ENCODE peak calls at places on chromosomes 13 and 19, in ten cellular contexts. K is body of pancreas, G is esophagus muscularis mucosa, L is upper lobe of left lung, P is gastrocnemius medialis, J is Peyer's patch, A is suprapubic skin, M is K562, N is adrenal gland, Z is stomach. B is an unnamed sample.

GRCh38 chr13:110628952-110629701 is 13.8 kb downstream of the NAXD start:
- DNase-seq in A (no peak), M (no peak), N (no peak), L (no peak), P (no peak), G (no peak), K (no peak), J (no peak), Z (no peak), B (no peak)

GRCh38 chr13:26785845-26786630 is 25.5 kb upstream of the GPR12 start:
- DNase-seq in K (peak; percentile 44), A (peak; percentile 81), Z (peak; percentile 28), G (no peak), N (no peak), P (peak; percentile 16), L (peak; percentile 34), J (peak; percentile 84), M (no peak), B (no peak)

GRCh38 chr13:46171739-46172138 is 10.2 kb downstream of the LCP1 start:
- DNase-seq in Z (no peak), N (no peak), M (no peak), A (no peak), K (no peak), G (no peak), J (no peak), L (no peak), P (no peak), B (no peak)

GRCh38 chr13:36543671-36544070 is 111.4 kb downstream of the CCNA1 start:
- DNase-seq in G (no peak), A (no peak), J (no peak), P (no peak), K (no peak), N (no peak), M (no peak), L (no peak), Z (no peak), B (no peak)

GRCh38 chr13:26656919-26657318 is 99.4 kb downstream of the WASF3 start:
- DNase-seq in P (no peak), A (no peak), M (no peak), N (peak; percentile 43), K (no peak), G (no peak), Z (no peak), J (no peak), L (no peak), B (no peak)

GRCh38 chr13:33312150-33312908 is 26.8 kb upstream of the STARD13 start:
- DNase-seq in G (no peak), N (no peak), L (no peak), J (no peak), Z (no peak), M (no peak), P (no peak), A (no peak), K (no peak), B (no peak)

GRCh38 chr19:46813570-46814358 is 25.4 kb upstream of the SLC1A5 start:
- DNase-seq in A (no peak), M (peak; percentile 38), J (peak; percentile 65), N (peak; percentile 59), K (peak; percentile 75), L (no peak), Z (peak; percentile 92), P (peak; percentile 33), G (no peak), B (peak; percentile 78)

GRCh38 chr13:105678072-105678471 is 857.4 kb downstream of the EFNB2 start:
- DNase-seq in L (no peak), K (no peak), G (no peak), Z (no peak), N (no peak), P (no peak), A (no peak), M (no peak), J (no peak), B (no peak)

GRCh38 chr13:44713793-44714469 is 137.8 kb upstream of the TSC22D1 start:
- DNase-seq in A (no peak), M (no peak), N (no peak), P (no peak), L (no peak), K (no peak), G (no peak), Z (no peak), J (no peak), B (peak; percentile 56)

GRCh38 chr19:5632657-5633056 is 9.8 kb downstream of the SAFB start:
- DNase-seq in J (peak; percentile 44), P (no peak), A (no peak), N (no peak), L (no peak), K (no peak), M (no peak), Z (no peak), G (no peak), B (no peak)

GRCh38 chr19:23543351-23543750 is 143.7 kb downstream of the ZNF675 start:
- DNase-seq in K (no peak), M (no peak), N (no peak), G (no peak), P (no peak), J (no peak), A (no peak), Z (no peak), L (no peak), B (no peak)

GRCh38 chr19:35738887-35739229 is 3.4 kb downstream of the IGFLR1 start:
- DNase-seq in K (no peak), N (no peak), L (no peak), M (no peak), Z (no peak), J (no peak), G (no peak), A (no peak), P (no peak), B (no peak)

GRCh38 chr13:34159946-34160345 is 342.0 kb downstream of the RFC3 start:
- DNase-seq in M (no peak), K (no peak), G (no peak), Z (no peak), J (no peak), A (no peak), L (no peak), P (no peak), N (no peak), B (no peak)

GRCh38 chr13:108463365-108463764 is 166.0 kb upstream of the MYO16 start:
- DNase-seq in A (no peak), K (no peak), M (no peak), N (no peak), L (no peak), J (no peak), G (no peak), P (no peak), Z (no peak), B (no peak)

GRCh38 chr13:88544836-88545235 is 873.7 kb downstream of the SLITRK5 start:
- DNase-seq in G (no peak), L (no peak), Z (no peak), M (no peak), P (no peak), A (no peak), N (no peak), K (no peak), J (no peak), B (no peak)

GRCh38 chr13:74450976-74451375 is 316.8 kb upstream of the KLF12 start:
- DNase-seq in J (no peak), P (no peak), G (no peak), M (no peak), A (no peak), L (no peak), N (no peak), K (no peak), Z (no peak), B (no peak)

GRCh38 chr19:11145147-11145924 is 10.2 kb downstream of the SPC24 start:
- DNase-seq in M (no peak), L (no peak), P (no peak), N (no peak), G (no peak), Z (no peak), J (no peak), A (no peak), K (no peak), B (no peak)

GRCh38 chr19:20103091-20103501 is 25.3 kb downstream of the ZNF90 start:
- DNase-seq in P (no peak), J (no peak), M (no peak), A (no peak), L (no peak), N (no peak), Z (no peak), G (no peak), K (no peak), B (no peak)
- H3K9me3 ChIP-seq in P (no peaks in the 10 kb centered on the region), J (no peaks in the 10 kb centered on the region), M (no peaks in the 10 kb centered on the region), A (peaks cover 41% of the 10 kb centered on the region), L (no peaks in the 10 kb centered on the region), N (peaks cover 4% of the 10 kb centered on the region), Z (peaks cover 88% of the 10 kb centered on the region), G (peaks cover 6% of the 10 kb centered on the region), K (no peaks in the 10 kb centered on the region), B (peaks cover 72% of the 10 kb centered on the region)

GRCh38 chr19:48444933-48445194 is 919 bp upstream of the GRWD1 start:
- DNase-seq in K (no peak), A (no peak), M (no peak), P (no peak), N (no peak), G (no peak), Z (no peak), J (no peak), L (no peak), B (no peak)

GRCh38 chr19:48446579-48446978 is 796 bp downstream of the GRWD1 start:
- DNase-seq in G (no peak), M (no peak), A (no peak), L (no peak), P (no peak), Z (no peak), K (no peak), J (no peak), N (no peak), B (no peak)

GRCh38 chr19:48445256-48445605 is 552 bp upstream of the GRWD1 start:
- DNase-seq in K (peak; percentile 39), Z (no peak), P (no peak), L (no peak), M (peak; percentile 79), N (no peak), J (no peak), G (no peak), A (no peak), B (no peak)

GRCh38 chr19:48444129-48444932 is 1.5 kb upstream of the GRWD1 start:
- DNase-seq in N (no peak), P (no peak), L (peak; percentile 75), Z (no peak), J (no peak), M (no peak), G (no peak), K (no peak), A (no peak), B (no peak)

GRCh38 chr19:48445606-48446481 is at the start of gene GRWD1:
- DNase-seq in G (peak; percentile 98), L (peak; percentile 93), J (peak; percentile 97), A (peak; percentile 94), P (peak; percentile 85), K (peak; percentile 93), M (peak; percentile 87), Z (peak; percentile 91), N (peak; percentile 88), B (peak; percentile 87)
- TF ChIP-seq POLR2A in G (no peak), L (peak; percentile 66), J (peak; percentile 35), A (no peak), P (peak; percentile 79), K (peak; percentile 76), M (peak; percentile 89), Z (no peak), N (peak; percentile 35), B (peak; percentile 50)

GRCh38 chr19:44305457-44305856 is 632 bp upstream of the ZNF235 start:
- DNase-seq in P (no peak), J (no peak), G (no peak), N (no peak), L (no peak), M (no peak), K (no peak), A (no peak), Z (no peak), B (no peak)
- TF ChIP-seq CTCF in P (no peak), J (no peak), G (no peak), N (no peak), L (no peak), M (no peak), K (no peak), A (no peak), Z (no peak), B (no peak)

GRCh38 chr19:51921949-51922348 is 5.3 kb upstream of the ZNF613 start:
- DNase-seq in A (no peak), K (no peak), Z (no peak), J (no peak), M (no peak), G (no peak), N (no peak), P (no peak), L (no peak), B (no peak)
- H3K9me3 ChIP-seq in A (peaks cover 35% of the 10 kb centered on the region), K (no peaks in the 10 kb centered on the region), Z (peaks cover 94% of the 10 kb centered on the region), J (peaks cover 44% of the 10 kb centered on the region), M (peaks cover 21% of the 10 kb centered on the region), G (peaks cover 56% of the 10 kb centered on the region), N (peaks cover 45% of the 10 kb centered on the region), P (no peaks in the 10 kb centered on the region), L (peaks cover 27% of the 10 kb centered on the region), B (peaks cover 75% of the 10 kb centered on the region)

B was measured in breast epithelium.